ENCODE peak calls at places on chromosomes 7 and 10, in five cellular contexts. Q, U, V, K and N are unnamed samples.

GRCh38 chr10:59959619-59960018 is 53.3 kb upstream of the CCDC6 start:
- DNase-seq in Q (no peak), U (no peak), V (no peak), K (no peak), N (no peak)

GRCh38 chr10:112258407-112258806 is 24.8 kb upstream of the TECTB start:
- DNase-seq in Q (no peak), U (no peak), V (no peak), K (no peak), N (no peak)

GRCh38 chr7:80468931-80469714 is 42.7 kb downstream of the GNAT3 start:
- DNase-seq in Q (no peak), U (no peak), V (no peak), K (no peak), N (no peak)

GRCh38 chr7:132771301-132771730 is 195.0 kb upstream of the PLXNA4 start:
- DNase-seq in Q (no peak), U (no peak), V (no peak), K (no peak), N (no peak)

GRCh38 chr10:97888641-97889262 is 39.1 kb downstream of the GOLGA7B start:
- DNase-seq in Q (no peak), U (no peak), V (no peak), K (no peak), N (no peak)

GRCh38 chr10:59865101-59865500 is 41.3 kb downstream of the CCDC6 start:
- DNase-seq in Q (peak; percentile 37), U (no peak), V (no peak), K (peak; percentile 40), N (peak; percentile 24)

GRCh38 chr10:49071221-49071761 is 44.0 kb downstream of the VSTM4 start:
- DNase-seq in Q (no peak), U (no peak), V (no peak), K (no peak), N (no peak)

GRCh38 chr7:15452670-15453069 is 109.1 kb downstream of the AGMO start:
- DNase-seq in Q (no peak), U (no peak), V (no peak), K (no peak), N (no peak)

GRCh38 chr10:5557799-5558771 is 33.3 kb downstream of the CALML3 start:
- DNase-seq in Q (no peak), U (no peak), V (no peak), K (no peak), N (no peak)

GRCh38 chr10:128686638-128687278 is 560.5 kb upstream of the MKI67 start:
- DNase-seq in Q (no peak), U (no peak), V (no peak), K (no peak), N (no peak)

GRCh38 chr7:150842018-150842417 is 10.3 kb upstream of the AOC1 start:
- DNase-seq in Q (no peak), U (no peak), V (no peak), K (no peak), N (no peak)

DNA sequence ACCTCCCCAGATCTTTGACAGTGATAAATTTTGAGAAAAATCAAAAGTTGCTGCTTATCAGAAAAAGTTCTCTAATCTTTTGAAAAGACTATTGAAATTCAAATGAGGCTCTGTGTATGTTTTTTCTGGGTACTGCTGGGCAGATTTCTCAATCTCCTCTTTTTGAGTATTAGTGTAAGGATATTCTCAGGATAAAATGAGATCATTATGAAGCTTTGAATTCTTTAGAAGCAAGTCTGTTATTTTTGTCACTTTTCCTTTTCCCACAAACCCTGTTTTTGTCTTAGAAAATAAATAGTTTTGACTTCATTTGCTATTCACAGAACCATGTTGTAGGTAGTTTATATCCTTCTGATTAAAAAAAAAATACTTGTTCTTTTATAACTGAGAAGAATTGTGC is 7.9 kb downstream of the STAM start:
- DNase-seq in Q (no peak), U (no peak), V (no peak), K (no peak), N (no peak)
- TF ChIP-seq CTCF in Q (no peak), U (no peak), V (no peak), K (no peak), N (no peak)

GRCh38 chr7:5086256-5086655 is 40.6 kb downstream of the RBAK start:
- DNase-seq in Q (no peak), U (no peak), V (no peak), K (no peak), N (no peak)
- TF ChIP-seq CTCF in Q (no peak), U (no peak), V (no peak), K (no peak), N (no peak)

GRCh38 chr10:58698777-58699356 is 186.2 kb downstream of the BICC1 start:
- DNase-seq in Q (no peak), U (no peak), V (no peak), K (no peak), N (no peak)

GRCh38 chr10:58697691-58698090 is 185.0 kb downstream of the BICC1 start:
- DNase-seq in Q (no peak), U (no peak), V (no peak), K (no peak), N (no peak)

GRCh38 chr10:58700576-58700975 is 187.9 kb downstream of the BICC1 start:
- DNase-seq in Q (no peak), U (no peak), V (no peak), K (no peak), N (no peak)

GRCh38 chr10:58704226-58705200 is 191.8 kb downstream of the BICC1 start:
- DNase-seq in Q (no peak), U (no peak), V (no peak), K (no peak), N (no peak)

GRCh38 chr10:58701398-58702135 is 188.9 kb downstream of the BICC1 start:
- DNase-seq in Q (no peak), U (peak; percentile 39), V (no peak), K (peak; percentile 24), N (no peak)
- TF ChIP-seq CTCF in Q (no peak), U (no peak), V (no peak), K (no peak), N (no peak)

GRCh38 chr7:55258631-55259030 is 106.5 kb upstream of the LANCL2 start:
- DNase-seq in Q (no peak), U (no peak), V (no peak), K (no peak), N (no peak)

GRCh38 chr7:55253188-55253587 is 111.9 kb upstream of the LANCL2 start:
- DNase-seq in Q (no peak), U (no peak), V (no peak), K (no peak), N (no peak)

GRCh38 chr7:55254596-55255500 is 110.3 kb upstream of the LANCL2 start:
- DNase-seq in Q (peak; percentile 87), U (no peak), V (peak; percentile 77), K (peak; percentile 87), N (peak; percentile 92)

GRCh38 chr7:55254242-55254595 is 110.9 kb upstream of the LANCL2 start:
- DNase-seq in Q (no peak), U (no peak), V (no peak), K (no peak), N (no peak)

DNA sequence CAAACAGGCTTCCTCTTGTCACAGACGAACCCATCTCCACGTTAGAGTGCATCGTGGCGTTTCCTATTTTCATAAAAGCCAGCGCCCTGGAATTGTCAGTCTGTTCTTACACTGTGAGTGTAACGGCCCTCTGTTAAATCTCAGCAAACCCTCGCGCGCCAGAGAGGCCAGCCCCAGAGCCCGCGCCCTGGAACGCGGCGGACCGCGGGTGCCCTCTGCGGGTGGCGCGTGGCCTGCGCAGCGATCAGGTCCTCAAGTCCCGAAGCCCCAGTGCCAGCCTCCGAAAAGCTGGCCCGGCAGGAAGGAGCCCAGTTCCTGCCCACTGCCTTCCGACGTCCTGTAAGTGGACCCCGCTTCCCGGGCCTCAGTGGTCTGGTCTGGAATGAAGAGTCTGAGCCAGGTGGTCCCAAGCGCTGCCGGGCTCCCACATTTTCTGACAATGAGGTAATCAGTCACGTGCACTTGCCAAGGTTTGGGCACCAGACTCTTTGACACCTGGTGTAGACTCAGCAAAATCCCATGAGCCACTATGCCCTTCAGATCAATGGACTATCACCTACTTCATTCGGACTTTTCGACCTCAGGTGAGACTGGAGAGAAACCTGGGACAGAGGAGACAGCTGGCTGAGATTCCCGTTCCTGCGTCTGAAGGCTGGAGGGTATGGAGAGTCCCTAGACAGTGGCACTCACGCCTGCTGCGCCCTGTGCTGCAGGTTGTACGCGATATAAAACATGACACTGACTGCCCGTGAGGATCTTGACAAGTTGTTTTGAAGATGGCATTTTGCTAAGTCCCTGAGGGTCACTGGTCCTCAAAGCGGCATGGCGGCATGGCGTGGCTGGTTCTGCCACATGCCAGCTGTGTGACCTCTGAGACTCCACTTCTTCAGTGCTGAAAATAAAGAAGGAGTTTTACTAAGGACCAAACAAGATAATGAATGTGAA is 109.4 kb upstream of the LANCL2 start:
- DNase-seq in Q (peak; percentile 85), U (peak; percentile 32), V (peak; percentile 85), K (peak; percentile 71), N (peak; percentile 86)
- TF ChIP-seq CTCF in Q (peak; percentile 91), U (peak; percentile 80), V (peak; percentile 89), K (peak; percentile 81), N (peak; percentile 99)

GRCh38 chr7:1912472-1913289 is 242.6 kb downstream of the ELFN1 start:
- DNase-seq in Q (no peak), U (peak; percentile 75), V (no peak), K (no peak), N (no peak)
- TF ChIP-seq CTCF in Q (no peak), U (peak; percentile 60), V (no peak), K (peak; percentile 11), N (no peak)

DNA sequence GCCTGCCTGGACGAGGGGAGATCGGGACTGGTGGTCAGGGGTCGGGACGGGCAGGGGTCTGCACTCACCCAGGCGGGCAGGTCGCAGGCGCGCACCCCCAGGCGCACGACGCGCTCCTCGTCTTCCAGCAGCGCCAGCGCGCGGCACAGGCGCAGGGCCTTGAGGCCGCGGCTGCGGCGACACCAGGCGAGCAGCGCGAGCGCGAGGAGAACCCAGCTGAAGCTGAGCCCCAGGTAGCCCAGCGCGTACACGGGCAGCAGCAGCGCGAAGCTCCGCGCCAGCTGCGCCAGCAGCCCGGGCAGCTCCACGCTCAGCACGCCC is 328 bp downstream of the ESYT2 start:
- DNase-seq in Q (peak; percentile 73), U (peak; percentile 55), V (peak; percentile 48), K (no peak), N (peak; percentile 84)
- TF ChIP-seq CTCF in Q (peak; percentile 27), U (no peak), V (no peak), K (no peak), N (no peak)

GRCh38 chr10:69123306-69123746 is 652 bp upstream of the VPS26A start:
- DNase-seq in Q (peak; percentile 50), U (peak; percentile 24), V (no peak), K (no peak), N (no peak)
- TF ChIP-seq CTCF in Q (no peak), U (peak; percentile 53), V (no peak), K (no peak), N (peak; percentile 37)